ENCODE peak calls at places on chromosomes 5 and 9, in four cellular contexts. F, Y, M and V are unnamed samples.

GRCh38 chr9:127295005-127295404 is 30.4 kb downstream of the GARNL3 start:
- DNase-seq in F (no peak), Y (peak; percentile 96), M (no peak), V (no peak)

GRCh38 chr9:79883073-79883645 is 311.4 kb downstream of the TLE4 start:
- DNase-seq in F (no peak), Y (no peak), M (no peak), V (no peak)

GRCh38 chr9:79220666-79221065 is 351.1 kb upstream of the TLE4 start:
- DNase-seq in F (no peak), Y (no peak), M (no peak), V (no peak)

GRCh38 chr5:3214396-3214795 is 381.2 kb upstream of the IRX1 start:
- DNase-seq in F (no peak), Y (no peak), M (no peak), V (no peak)

GRCh38 chr5:16508730-16509531 is 43.3 kb upstream of the ZNF622 start:
- DNase-seq in F (no peak), Y (peak; percentile 81), M (peak; percentile 16), V (peak; percentile 69)

GRCh38 chr5:177404641-177405134 is 4.2 kb upstream of the PFN3 start:
- DNase-seq in F (no peak), Y (no peak), M (no peak), V (no peak)

GRCh38 chr5:118554991-118555390 is 433.4 kb downstream of the DTWD2 start:
- DNase-seq in F (no peak), Y (peak; percentile 73), M (no peak), V (no peak)

GRCh38 chr5:40838076-40838475 is 3.1 kb upstream of the RPL37 start:
- DNase-seq in F (no peak), Y (no peak), M (no peak), V (no peak)

GRCh38 chr5:163434410-163434866 is 3.0 kb upstream of the CCNG1 start:
- DNase-seq in F (no peak), Y (peak; percentile 85), M (no peak), V (no peak)

GRCh38 chr5:175377816-175378215 is 66.2 kb downstream of the DRD1 start:
- DNase-seq in F (no peak), Y (no peak), M (no peak), V (no peak)

GRCh38 chr9:78620303-78620702 is 323.4 kb downstream of the PSAT1 start:
- DNase-seq in F (no peak), Y (peak; percentile 10), M (no peak), V (no peak)

GRCh38 chr5:90888511-90889324 is 330.1 kb downstream of the ADGRV1 start:
- DNase-seq in F (no peak), Y (peak; percentile 90), M (no peak), V (no peak)

GRCh38 chr5:172173771-172174170 is 14.3 kb downstream of the STK10 start:
- DNase-seq in F (no peak), Y (peak; percentile 97), M (no peak), V (no peak)

GRCh38 chr9:88651682-88652633 is 117.0 kb downstream of the NXNL2 start:
- DNase-seq in F (peak; percentile 48), Y (peak; percentile 94), M (peak; percentile 39), V (no peak)

GRCh38 chr9:133945977-133946753 is 46.0 kb downstream of the VAV2 start:
- DNase-seq in F (no peak), Y (no peak), M (no peak), V (peak; percentile 49)

GRCh38 chr5:109863752-109864151 is 174.0 kb downstream of the MAN2A1 start:
- DNase-seq in F (no peak), Y (no peak), M (no peak), V (no peak)

GRCh38 chr5:4018968-4019766 is 423.5 kb downstream of the IRX1 start:
- DNase-seq in F (no peak), Y (peak; percentile 97), M (no peak), V (no peak)

GRCh38 chr5:153496835-153497234 is 6.4 kb downstream of the GRIA1 start:
- DNase-seq in F (no peak), Y (peak; percentile 50), M (no peak), V (no peak)

GRCh38 chr9:86494644-86495081 is 140.5 kb upstream of the TUT7 start:
- DNase-seq in F (no peak), Y (peak; percentile 91), M (no peak), V (no peak)

GRCh38 chr5:171481791-171482536 is 62.5 kb downstream of the FGF18 start:
- DNase-seq in F (no peak), Y (no peak), M (no peak), V (no peak)

GRCh38 chr5:61342066-61342465 is 10.0 kb downstream of the ZSWIM6 start:
- DNase-seq in F (no peak), Y (peak; percentile 60), M (no peak), V (no peak)

GRCh38 chr5:40481226-40481625 is 198.5 kb upstream of the PTGER4 start:
- DNase-seq in F (no peak), Y (peak; percentile 80), M (no peak), V (no peak)

GRCh38 chr9:130451004-130451390 is 6.2 kb downstream of the ASS1 start:
- DNase-seq in F (no peak), Y (no peak), M (no peak), V (no peak)

GRCh38 chr5:1378866-1379659 is 34.2 kb upstream of the CLPTM1L start:
- DNase-seq in F (no peak), Y (no peak), M (no peak), V (no peak)

GRCh38 chr9:114900937-114901802 is 29.2 kb downstream of the TNFSF8 start:
- DNase-seq in F (no peak), Y (peak; percentile 59), M (no peak), V (no peak)